ENCODE peak calls at places on chromosomes 6 and 20, in six cellular contexts. X, O, R, H, D and L are unnamed samples.

GRCh38 chr6:156421933-156422332 is 355.2 kb upstream of the ARID1B start:
- DNase-seq in X (peak), O (no peak), R (no peak), H (no peak), D (no peak), L (no peak)

GRCh38 chr6:36985384-36985962 is 523 bp downstream of the MTCH1 start:
- DNase-seq in X (no peak), O (no peak), R (peak), H (no peak), D (no peak), L (no peak)

GRCh38 chr20:31565699-31566331 is 39.3 kb upstream of the ID1 start:
- DNase-seq in X (peak), O (no peak), R (no peak), H (no peak), D (no peak), L (no peak)

GRCh38 chr6:128723667-128724066 is 159.3 kb upstream of the LAMA2 start:
- DNase-seq in X (no peak), O (no peak), R (no peak), H (peak), D (no peak), L (no peak)

GRCh38 chr6:158039178-158039557 is 57.5 kb downstream of the SYNJ2 start:
- DNase-seq in X (peak), O (no peak), R (no peak), H (peak), D (no peak), L (no peak)

GRCh38 chr6:159978291-159979135 is 9.6 kb downstream of the IGF2R start:
- DNase-seq in X (no peak), O (no peak), R (no peak), H (no peak), D (no peak), L (no peak)

GRCh38 chr6:39927159-39927558 is 7.1 kb downstream of the MOCS1 start:
- DNase-seq in X (no peak), O (peak), R (no peak), H (peak), D (peak), L (no peak)

GRCh38 chr6:145531822-145532221 is 203.5 kb downstream of the EPM2A start:
- DNase-seq in X (no peak), O (no peak), R (no peak), H (no peak), D (no peak), L (no peak)

GRCh38 chr6:22383016-22383415 is 86.2 kb upstream of the PRL start:
- DNase-seq in X (no peak), O (no peak), R (no peak), H (no peak), D (no peak), L (no peak)

GRCh38 chr6:4008324-4009047 is 70.5 kb downstream of the FAM217A start:
- DNase-seq in X (peak), O (peak), R (no peak), H (peak), D (no peak), L (peak)

GRCh38 chr6:98716341-98716740 is 118.0 kb upstream of the POU3F2 start:
- DNase-seq in X (no peak), O (no peak), R (no peak), H (no peak), D (no peak), L (no peak)

GRCh38 chr6:147054871-147055270 is 149.3 kb upstream of the STXBP5 start:
- DNase-seq in X (no peak), O (no peak), R (no peak), H (no peak), D (no peak), L (no peak)

GRCh38 chr6:150932976-150933375 is 67.5 kb downstream of the MTHFD1L start:
- DNase-seq in X (no peak), O (no peak), R (no peak), H (peak), D (no peak), L (no peak)

GRCh38 chr6:25027221-25027916 is 91.6 kb upstream of the RIPOR2 start:
- DNase-seq in X (no peak), O (no peak), R (peak), H (no peak), D (no peak), L (no peak)

GRCh38 chr6:28335564-28336283 is at the start of gene ZSCAN31:
- DNase-seq in X (peak), O (peak), R (peak), H (peak), D (peak), L (peak)

GRCh38 chr6:23537828-23538227 is 588.2 kb upstream of the NRSN1 start:
- DNase-seq in X (no peak), O (no peak), R (no peak), H (no peak), D (no peak), L (no peak)

GRCh38 chr6:153568601-153569000 is 437.5 kb upstream of the RGS17 start:
- DNase-seq in X (no peak), O (no peak), R (no peak), H (peak), D (no peak), L (no peak)

GRCh38 chr6:56954389-56955170 is at the start of gene BEND6:
- DNase-seq in X (peak), O (no peak), R (peak), H (peak), D (peak), L (peak)

GRCh38 chr6:56230976-56231566 is 16.3 kb downstream of the COL21A1 start:
- DNase-seq in X (no peak), O (no peak), R (no peak), H (peak), D (no peak), L (no peak)

GRCh38 chr20:46802696-46803445 is 91.8 kb upstream of the EYA2 start:
- DNase-seq in X (no peak), O (no peak), R (no peak), H (no peak), D (no peak), L (no peak)

GRCh38 chr6:12150812-12151432 is 138.8 kb downstream of the HIVEP1 start:
- DNase-seq in X (peak), O (peak), R (peak), H (no peak), D (no peak), L (peak)

GRCh38 chr6:43807228-43808061 is 37.4 kb downstream of the VEGFA start:
- DNase-seq in X (no peak), O (no peak), R (peak), H (no peak), D (no peak), L (no peak)
- H3K4me3 ChIP-seq in X (no peak), O (no peak), R (no peak), H (no peak), D (no peak), L (no peak)

DNA sequence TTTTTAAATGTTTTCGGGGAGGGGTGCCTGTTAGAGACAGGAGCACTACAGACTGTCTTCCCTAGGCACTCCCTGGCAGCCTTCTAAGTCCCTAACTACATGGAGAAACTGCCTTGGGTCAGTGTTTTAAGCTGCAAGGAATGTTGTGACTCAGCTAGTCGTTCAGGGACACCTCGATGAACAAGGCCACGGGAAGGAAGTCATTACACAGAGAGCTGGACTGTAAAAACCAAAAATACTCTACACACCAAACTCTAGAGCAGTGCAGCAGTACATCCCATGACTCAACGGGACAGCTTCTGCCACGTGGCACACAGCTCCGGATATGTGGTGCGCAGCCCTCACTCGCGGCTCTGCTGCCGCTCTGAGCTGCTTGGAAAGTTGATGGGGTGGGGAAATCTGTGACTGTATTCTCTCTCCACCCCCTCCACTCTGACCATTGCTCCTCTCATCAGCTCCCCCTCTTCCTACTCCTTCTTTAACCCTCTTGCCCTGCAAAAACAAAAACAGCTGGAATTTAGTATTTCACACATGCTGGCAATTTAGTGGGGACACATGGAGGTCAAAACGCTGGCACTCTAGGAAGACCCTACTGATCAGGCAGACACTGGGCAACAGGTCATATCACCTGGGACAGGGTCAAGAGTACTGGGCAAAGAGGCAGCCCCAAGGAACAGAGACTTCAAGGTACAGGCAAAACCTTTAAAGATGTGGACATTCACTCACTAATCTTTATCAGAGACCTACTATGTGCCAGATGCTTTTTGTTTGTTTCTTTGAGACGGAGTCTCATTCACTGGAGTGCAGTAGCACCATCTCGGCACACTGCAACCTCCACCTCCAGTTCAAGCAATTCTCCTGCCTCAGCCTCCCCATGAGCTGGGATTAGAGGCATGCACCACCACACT is 10.9 kb upstream of the LPIN3 start:
- DNase-seq in X (peak), O (peak), R (peak), H (peak), D (peak), L (peak)
- H3K4me3 ChIP-seq in X (no peak), O (peak), R (no peak), H (no peak), D (peak), L (no peak)

GRCh38 chr6:117908246-117909107 is 1.4 kb downstream of the SLC35F1 start:
- DNase-seq in X (no peak), O (no peak), R (no peak), H (no peak), D (no peak), L (no peak)
- H3K4me3 ChIP-seq in X (peak), O (no peak), R (peak), H (peak), D (peak), L (peak)

GRCh38 chr20:24100370-24101011 is 111.9 kb upstream of the GGTLC1 start:
- DNase-seq in X (peak), O (peak), R (peak), H (peak), D (no peak), L (no peak)
- H3K4me3 ChIP-seq in X (no peak), O (no peak), R (no peak), H (no peak), D (no peak), L (no peak)

GRCh38 chr6:167092672-167093339 is 30.1 kb upstream of the CCR6 start:
- DNase-seq in X (no peak), O (no peak), R (no peak), H (no peak), D (no peak), L (no peak)
- H3K4me3 ChIP-seq in X (no peak), O (no peak), R (no peak), H (no peak), D (no peak), L (no peak)

GRCh38 chr20:62797671-62798532 is 1.6 kb downstream of the MRGBP start:
- DNase-seq in X (peak), O (no peak), R (peak), H (no peak), D (no peak), L (no peak)
- H3K4me3 ChIP-seq in X (peak), O (peak), R (no peak), H (no peak), D (no peak), L (no peak)